ENCODE peak calls at places on chromosomes 6 and 20, in five cellular contexts. Q is bronchial epithelial cell, J is IMR-90, P is upper lobe of right lung, A is trophoblast cell. H is an unnamed sample. For H3K36me3, the result is how much of the 10 kb centered on the place peaks cover.

GRCh38 chr6:45806172-45806571 is 209.5 kb downstream of the CLIC5 start:
- DNase-seq in Q (no peak), J (no peak), P (no peak), A (no peak), H (no peak)

GRCh38 chr20:24334830-24335229 is 134.6 kb upstream of the SYNDIG1 start:
- DNase-seq in Q (no peak), J (no peak), P (no peak), A (no peak), H (no peak)

GRCh38 chr6:144265390-144265789 is 19.7 kb upstream of the UTRN start:
- DNase-seq in Q (peak), J (peak), P (no peak), A (peak), H (peak)

GRCh38 chr6:35489995-35490791 is 6.7 kb downstream of the TEAD3 start:
- DNase-seq in Q (peak), J (peak), P (peak), A (no peak), H (no peak)

GRCh38 chr6:135230702-135231468 is 49.8 kb downstream of the MYB start:
- DNase-seq in Q (no peak), J (no peak), P (no peak), A (peak), H (no peak)

GRCh38 chr20:46978871-46979536 is 84.4 kb downstream of the EYA2 start:
- DNase-seq in Q (no peak), J (no peak), P (no peak), A (no peak), H (no peak)

GRCh38 chr6:111087106-111087835 is at the start of gene SLC16A10:
- DNase-seq in Q (no peak), J (no peak), P (peak), A (peak), H (peak)

GRCh38 chr6:8639928-8640649 is 204.7 kb upstream of the SLC35B3 start:
- DNase-seq in Q (no peak), J (no peak), P (no peak), A (no peak), H (no peak)

GRCh38 chr6:52135217-52135616 is 47.8 kb upstream of the PKHD1 start:
- DNase-seq in Q (no peak), J (no peak), P (no peak), A (no peak), H (no peak)

GRCh38 chr6:154824076-154824475 is 90.9 kb downstream of the SCAF8 start:
- DNase-seq in Q (no peak), J (no peak), P (no peak), A (no peak), H (no peak)

GRCh38 chr20:57902478-57902877 is 192.7 kb upstream of the PMEPA1 start:
- DNase-seq in Q (peak), J (peak), P (no peak), A (no peak), H (no peak)

GRCh38 chr6:5295612-5296011 is 34.3 kb downstream of the FARS2 start:
- DNase-seq in Q (no peak), J (peak), P (no peak), A (no peak), H (no peak)

GRCh38 chr6:169850154-169850553 is 98.7 kb downstream of the ERMARD start:
- DNase-seq in Q (no peak), J (no peak), P (no peak), A (no peak), H (no peak)

GRCh38 chr20:19757973-19758887 is at the start of gene RIN2:
- DNase-seq in Q (peak), J (peak), P (peak), A (peak), H (peak)

DNA sequence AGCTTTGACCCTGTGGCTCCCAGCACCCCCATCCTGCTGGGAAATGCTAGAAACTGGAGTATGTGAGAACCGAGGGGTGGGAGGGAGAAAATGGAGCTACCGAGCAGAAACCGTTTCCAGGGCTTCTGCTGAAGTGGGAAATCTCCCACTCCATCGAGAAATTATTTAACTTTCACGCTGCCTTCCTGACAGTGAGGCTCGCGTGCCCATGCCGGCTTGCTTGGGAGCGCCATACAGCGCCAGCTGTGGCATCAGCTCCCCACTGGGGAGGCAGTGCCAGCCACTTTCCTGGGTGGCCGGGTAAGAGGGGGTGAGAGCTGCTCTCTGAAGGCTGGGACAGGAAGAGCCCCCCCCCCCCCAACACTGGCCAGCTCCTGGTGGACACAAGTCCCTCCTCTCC is 268.9 kb downstream of the TAF4 start:
- DNase-seq in Q (no peak), J (no peak), P (no peak), A (no peak), H (no peak)
- H3K36me3 ChIP-seq in Q (under half), J (under half), P (under half), A (under half), H (under half)

GRCh38 chr20:31803552-31804291 is 15.4 kb upstream of the MYLK2 start:
- DNase-seq in Q (no peak), J (no peak), P (no peak), A (no peak), H (no peak)
- H3K36me3 ChIP-seq in Q (under half), J (under half), P (under half), A (under half), H (half or more)

GRCh38 chr6:125922322-125922860 is 34.2 kb upstream of the HINT3 start:
- DNase-seq in Q (no peak), J (no peak), P (no peak), A (no peak), H (no peak)

GRCh38 chr6:125919618-125920017 is 37.0 kb upstream of the HINT3 start:
- DNase-seq in Q (peak), J (no peak), P (no peak), A (no peak), H (no peak)

GRCh38 chr6:125923371-125923877 is 33.1 kb upstream of the HINT3 start:
- DNase-seq in Q (no peak), J (no peak), P (no peak), A (no peak), H (no peak)

GRCh38 chr6:125918230-125918629 is 38.3 kb upstream of the HINT3 start:
- DNase-seq in Q (no peak), J (no peak), P (no peak), A (no peak), H (no peak)

DNA sequence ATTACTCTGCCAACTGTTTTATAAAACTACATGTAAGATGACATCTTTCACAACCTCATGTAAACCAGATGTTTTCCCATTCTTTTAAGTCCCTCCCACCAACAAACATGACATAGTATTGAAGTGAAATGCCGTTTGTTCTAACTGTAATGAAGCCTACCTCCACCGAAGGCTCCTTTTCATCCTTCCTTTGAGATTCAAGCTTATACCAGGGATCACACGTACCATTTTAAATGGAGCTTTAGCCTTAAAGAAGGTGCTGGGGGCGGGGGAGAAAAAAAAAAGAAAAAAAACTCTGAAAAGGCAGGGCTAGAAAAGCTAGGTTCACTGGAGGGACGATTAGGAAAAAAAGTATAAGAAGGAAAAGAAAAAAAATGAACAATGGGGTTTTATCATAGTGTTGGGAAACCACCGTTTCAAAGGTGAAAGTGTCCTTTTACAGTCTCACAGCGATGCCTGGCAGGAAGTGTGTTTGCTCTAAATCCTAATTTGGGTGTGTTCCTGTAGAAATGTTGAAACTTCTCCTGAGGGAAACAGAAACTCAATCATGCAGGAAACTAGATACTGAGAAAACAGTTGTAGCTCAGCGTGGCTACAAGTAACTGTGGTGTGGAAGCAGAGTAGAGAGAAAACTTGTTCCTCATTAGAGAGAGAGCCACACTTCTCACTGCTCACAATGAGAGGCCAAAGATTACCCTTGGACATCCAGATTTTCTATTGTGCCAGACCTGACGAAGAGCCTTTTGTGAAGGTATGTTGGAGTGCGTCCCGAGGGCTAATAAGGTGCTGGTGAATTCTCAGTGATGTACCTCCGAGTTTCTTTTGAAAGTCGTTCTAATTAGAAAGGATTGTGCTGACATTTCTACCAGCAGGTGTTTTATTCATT is 37.6 kb upstream of the HINT3 start:
- DNase-seq in Q (peak), J (peak), P (no peak), A (peak), H (peak)
- H3K36me3 ChIP-seq in Q (under half), J (under half), P (half or more), A (under half), H (under half)

DNA sequence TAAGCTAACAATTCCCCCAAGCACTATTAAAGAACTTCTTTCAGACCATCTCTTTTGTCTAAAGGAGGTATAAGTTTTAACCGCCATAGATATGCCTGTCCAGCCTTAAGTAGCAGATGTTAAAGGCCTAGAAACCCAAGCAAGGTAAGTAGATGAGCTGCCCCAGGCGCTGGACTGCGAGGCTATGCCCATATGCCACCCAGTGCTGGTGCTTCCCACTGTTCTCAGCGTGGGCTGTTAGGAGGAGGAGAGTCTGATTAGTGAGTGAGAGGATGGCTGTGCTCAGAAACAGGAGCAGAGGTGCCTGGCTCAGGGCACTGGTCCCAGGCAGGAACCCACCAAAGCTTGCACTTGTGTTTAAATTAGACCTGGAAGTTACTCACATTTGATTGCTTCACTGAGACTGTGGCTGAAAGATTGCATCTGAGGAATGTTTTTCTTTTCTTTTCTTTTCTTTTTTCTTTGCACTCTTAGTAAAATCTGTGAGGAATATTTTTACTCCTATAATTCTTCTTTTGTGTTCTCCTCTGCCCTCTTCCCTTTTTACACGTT is 32.2 kb downstream of the PRPH2 start:
- DNase-seq in Q (no peak), J (peak), P (no peak), A (no peak), H (no peak)
- H3K36me3 ChIP-seq in Q (under half), J (under half), P (half or more), A (under half), H (under half)

GRCh38 chr6:97790926-97791590 is 508.0 kb upstream of the MMS22L start:
- DNase-seq in Q (no peak), J (no peak), P (no peak), A (no peak), H (no peak)
- H3K36me3 ChIP-seq in Q (under half), J (under half), P (under half), A (under half), H (under half)

GRCh38 chr6:122803056-122803695 is 14.1 kb downstream of the SMPDL3A start:
- DNase-seq in Q (no peak), J (peak), P (no peak), A (no peak), H (no peak)
- H3K36me3 ChIP-seq in Q (under half), J (under half), P (under half), A (under half), H (under half)

H was measured in MG63.